ENCODE peak calls at places on chromosomes 3 and 15, in six cellular contexts. One of them, this sample, is unnamed.

GRCh38 chr3:196602673-196603072 is 34.2 kb downstream of the FBXO45 start:
- DNase-seq in foreskin fibroblast: no peak
- DNase-seq in B cell: no peak
- DNase-seq in left cardiac atrium: no peak
- DNase-seq in tibial nerve: no peak
- DNase-seq in ecto neural progenitor cell: no peak
- DNase-seq in this sample: no peak

GRCh38 chr3:126964261-126964660 is 18.7 kb upstream of the PLXNA1 start:
- DNase-seq in tibial nerve: no peak
- DNase-seq in B cell: no peak
- DNase-seq in left cardiac atrium: peak; percentile 2
- DNase-seq in ecto neural progenitor cell: no peak
- DNase-seq in foreskin fibroblast: no peak
- DNase-seq in this sample: no peak

GRCh38 chr3:137930976-137931375 is 79.0 kb upstream of the CLDN18 start:
- DNase-seq in tibial nerve: no peak
- DNase-seq in ecto neural progenitor cell: no peak
- DNase-seq in foreskin fibroblast: no peak
- DNase-seq in B cell: no peak
- DNase-seq in left cardiac atrium: no peak
- DNase-seq in this sample: no peak

GRCh38 chr15:88476635-88477038 is 9.1 kb downstream of the MRPS11 start:
- DNase-seq in B cell: no peak
- DNase-seq in left cardiac atrium: no peak
- DNase-seq in tibial nerve: no peak
- DNase-seq in ecto neural progenitor cell: peak; percentile 61
- DNase-seq in foreskin fibroblast: peak; percentile 33
- DNase-seq in this sample: peak; percentile 55

GRCh38 chr3:30578479-30578878 is 27.9 kb upstream of the TGFBR2 start:
- DNase-seq in foreskin fibroblast: peak; percentile 93
- DNase-seq in tibial nerve: no peak
- DNase-seq in B cell: no peak
- DNase-seq in left cardiac atrium: peak; percentile 29
- DNase-seq in ecto neural progenitor cell: no peak
- DNase-seq in this sample: peak; percentile 94

GRCh38 chr3:186930639-186931486 is 537 bp downstream of the ST6GAL1 start:
- DNase-seq in left cardiac atrium: peak; percentile 78
- DNase-seq in tibial nerve: peak; percentile 15
- DNase-seq in B cell: peak; percentile 86
- DNase-seq in ecto neural progenitor cell: peak; percentile 84
- DNase-seq in foreskin fibroblast: peak; percentile 48
- DNase-seq in this sample: peak; percentile 34

GRCh38 chr15:52139599-52140462 is 27.3 kb upstream of the BCL2L10 start:
- DNase-seq in foreskin fibroblast: peak; percentile 59
- DNase-seq in ecto neural progenitor cell: peak; percentile 83
- DNase-seq in left cardiac atrium: peak; percentile 73
- DNase-seq in tibial nerve: peak; percentile 74
- DNase-seq in B cell: peak; percentile 54
- DNase-seq in this sample: peak; percentile 62

GRCh38 chr3:45414823-45415222 is 26.4 kb downstream of the LARS2 start:
- DNase-seq in B cell: no peak
- DNase-seq in tibial nerve: no peak
- DNase-seq in foreskin fibroblast: no peak
- DNase-seq in left cardiac atrium: no peak
- DNase-seq in ecto neural progenitor cell: no peak
- DNase-seq in this sample: no peak

GRCh38 chr3:63763156-63763555 is 55.9 kb upstream of the C3orf49 start:
- DNase-seq in tibial nerve: no peak
- DNase-seq in left cardiac atrium: no peak
- DNase-seq in B cell: no peak
- DNase-seq in foreskin fibroblast: peak; percentile 61
- DNase-seq in ecto neural progenitor cell: no peak
- DNase-seq in this sample: no peak

GRCh38 chr3:88824646-88825303 is 282.6 kb upstream of the EPHA3 start:
- DNase-seq in ecto neural progenitor cell: no peak
- DNase-seq in left cardiac atrium: no peak
- DNase-seq in tibial nerve: no peak
- DNase-seq in B cell: no peak
- DNase-seq in foreskin fibroblast: no peak
- DNase-seq in this sample: no peak

GRCh38 chr3:56219894-56220805 is 248.1 kb downstream of the ERC2 start:
- DNase-seq in tibial nerve: no peak
- DNase-seq in B cell: no peak
- DNase-seq in foreskin fibroblast: peak; percentile 8
- DNase-seq in ecto neural progenitor cell: no peak
- DNase-seq in left cardiac atrium: no peak
- DNase-seq in this sample: no peak

GRCh38 chr3:58351920-58352319 is 19.2 kb downstream of the PXK start:
- DNase-seq in left cardiac atrium: no peak
- DNase-seq in ecto neural progenitor cell: no peak
- DNase-seq in tibial nerve: no peak
- DNase-seq in B cell: no peak
- DNase-seq in foreskin fibroblast: no peak
- DNase-seq in this sample: no peak

GRCh38 chr3:189517981-189518380 is 113.2 kb upstream of the TP63 start:
- DNase-seq in B cell: no peak
- DNase-seq in ecto neural progenitor cell: no peak
- DNase-seq in foreskin fibroblast: no peak
- DNase-seq in tibial nerve: no peak
- DNase-seq in left cardiac atrium: no peak
- DNase-seq in this sample: no peak

GRCh38 chr3:72496055-72496690 is 352.1 kb downstream of the SHQ1 start:
- DNase-seq in ecto neural progenitor cell: no peak
- DNase-seq in foreskin fibroblast: no peak
- DNase-seq in left cardiac atrium: no peak
- DNase-seq in tibial nerve: no peak
- DNase-seq in B cell: peak; percentile 28
- DNase-seq in this sample: no peak

GRCh38 chr3:169668957-169669681 is 5.6 kb upstream of the MECOM start:
- DNase-seq in foreskin fibroblast: peak; percentile 51
- DNase-seq in tibial nerve: peak; percentile 64
- DNase-seq in ecto neural progenitor cell: peak; percentile 88
- DNase-seq in B cell: peak; percentile 73
- DNase-seq in left cardiac atrium: peak; percentile 86
- DNase-seq in this sample: peak; percentile 50

GRCh38 chr3:164060923-164061322 is 1017.4 kb downstream of the SI start:
- DNase-seq in left cardiac atrium: no peak
- DNase-seq in tibial nerve: no peak
- DNase-seq in ecto neural progenitor cell: no peak
- DNase-seq in foreskin fibroblast: no peak
- DNase-seq in B cell: no peak
- DNase-seq in this sample: no peak

GRCh38 chr3:10915395-10915794 is 77.2 kb upstream of the SLC6A1 start:
- DNase-seq in foreskin fibroblast: no peak
- DNase-seq in left cardiac atrium: no peak
- DNase-seq in ecto neural progenitor cell: no peak
- DNase-seq in tibial nerve: no peak
- DNase-seq in B cell: no peak
- DNase-seq in this sample: no peak

GRCh38 chr3:21613372-21614070 is 137.5 kb downstream of the ZNF385D start:
- DNase-seq in tibial nerve: no peak
- DNase-seq in ecto neural progenitor cell: no peak
- DNase-seq in left cardiac atrium: no peak
- DNase-seq in B cell: no peak
- DNase-seq in foreskin fibroblast: no peak
- DNase-seq in this sample: no peak

GRCh38 chr15:65688462-65688861 is 66.7 kb downstream of the SLC24A1 start:
- DNase-seq in B cell: no peak
- DNase-seq in left cardiac atrium: no peak
- DNase-seq in tibial nerve: no peak
- DNase-seq in ecto neural progenitor cell: no peak
- DNase-seq in foreskin fibroblast: no peak
- DNase-seq in this sample: no peak

GRCh38 chr3:50226888-50227389 is 9.1 kb upstream of the GNAI2 start:
- DNase-seq in left cardiac atrium: peak; percentile 61
- DNase-seq in B cell: peak; percentile 57
- DNase-seq in ecto neural progenitor cell: no peak
- DNase-seq in tibial nerve: no peak
- DNase-seq in foreskin fibroblast: no peak
- DNase-seq in this sample: no peak

GRCh38 chr15:27127834-27128570 is 157.0 kb downstream of the GABRG3 start:
- DNase-seq in tibial nerve: no peak
- DNase-seq in B cell: no peak
- DNase-seq in left cardiac atrium: no peak
- DNase-seq in ecto neural progenitor cell: no peak
- DNase-seq in foreskin fibroblast: no peak
- DNase-seq in this sample: no peak

GRCh38 chr15:68821190-68821897 is 649 bp upstream of the ANP32A start:
- DNase-seq in ecto neural progenitor cell: no peak
- DNase-seq in foreskin fibroblast: no peak
- DNase-seq in B cell: no peak
- DNase-seq in tibial nerve: no peak
- DNase-seq in left cardiac atrium: no peak
- DNase-seq in this sample: no peak

GRCh38 chr3:12508316-12508715 is 24.0 kb downstream of the TSEN2 start:
- DNase-seq in tibial nerve: peak; percentile 15
- DNase-seq in foreskin fibroblast: peak; percentile 99
- DNase-seq in B cell: no peak
- DNase-seq in ecto neural progenitor cell: no peak
- DNase-seq in left cardiac atrium: no peak
- DNase-seq in this sample: peak; percentile 100

GRCh38 chr15:70722266-70723123 is 40.9 kb downstream of the UACA start:
- DNase-seq in ecto neural progenitor cell: no peak
- DNase-seq in B cell: peak; percentile 30
- DNase-seq in foreskin fibroblast: no peak
- DNase-seq in left cardiac atrium: no peak
- DNase-seq in tibial nerve: no peak
- DNase-seq in this sample: peak; percentile 74

GRCh38 chr15:68210821-68211655 is 5.9 kb upstream of the CALML4 start:
- DNase-seq in tibial nerve: peak; percentile 41
- DNase-seq in left cardiac atrium: peak; percentile 71
- DNase-seq in foreskin fibroblast: peak; percentile 33
- DNase-seq in B cell: peak; percentile 64
- DNase-seq in ecto neural progenitor cell: peak; percentile 89
- DNase-seq in this sample: peak; percentile 42

This sample was measured in IMR-90.